ENCODE peak calls at places on chromosome 3, in nine cellular contexts. K is GM13977, M is OCI-LY7, X is lower lobe of right lung, J is PC-3, C is mesothelial cell of epicardium, E is HL-60, F is endothelial cell, U is A673. V is an unnamed sample.
A peak's percentile ranks its signal among the peaks of the same experiment; 100 is the strongest.

GRCh38 chr3:4340411-4341335 is 37.5 kb downstream of the SETMAR start:
- DNase-seq in E (no peak), F (no peak), X (no peak), C (no peak), K (no peak), U (no peak), M (no peak), J (no peak), V (no peak)

GRCh38 chr3:45551214-45552010 is 43.1 kb upstream of the LIMD1 start:
- DNase-seq in F (no peak), K (no peak), E (no peak), J (peak; percentile 94), C (peak; percentile 28), U (peak; percentile 1), M (no peak), X (no peak), V (no peak)

GRCh38 chr3:126556637-126557414 is 1.9 kb downstream of the C3orf22 start:
- DNase-seq in U (no peak), F (no peak), K (no peak), X (peak; percentile 35), J (no peak), C (no peak), M (no peak), E (no peak), V (no peak)

GRCh38 chr3:101172516-101172915 is 147.9 kb downstream of the IMPG2 start:
- DNase-seq in E (no peak), M (no peak), K (no peak), U (no peak), X (no peak), C (no peak), F (no peak), J (no peak), V (no peak)

GRCh38 chr3:155101398-155101797 is 21.3 kb downstream of the MME start:
- DNase-seq in U (no peak), M (no peak), J (no peak), C (no peak), F (no peak), X (no peak), K (no peak), E (no peak), V (no peak)

GRCh38 chr3:116135462-116135861 is 309.8 kb downstream of the LSAMP start:
- DNase-seq in E (no peak), K (no peak), M (no peak), X (no peak), C (no peak), J (peak; percentile 18), F (no peak), U (no peak), V (no peak)

GRCh38 chr3:20798666-20799065 is 612.7 kb upstream of the SGO1 start:
- DNase-seq in K (no peak), E (no peak), M (no peak), J (no peak), F (no peak), X (no peak), C (no peak), U (no peak), V (no peak)

GRCh38 chr3:134279466-134279865 is 28.8 kb upstream of the RYK start:
- DNase-seq in C (no peak), U (no peak), M (no peak), F (no peak), E (no peak), J (no peak), K (no peak), X (no peak), V (no peak)

GRCh38 chr3:196055683-196056270 is 26.1 kb downstream of the TFRC start:
- DNase-seq in J (no peak), E (peak; percentile 98), F (no peak), M (no peak), C (no peak), U (no peak), K (no peak), X (peak; percentile 89), V (no peak)

GRCh38 chr3:126356373-126357298 is 572 bp downstream of the KLF15 start:
- DNase-seq in C (no peak), U (no peak), J (no peak), M (peak; percentile 40), K (peak; percentile 56), F (no peak), E (peak; percentile 10), X (peak; percentile 69), V (peak; percentile 31)

GRCh38 chr3:110106805-110107204 is 769.5 kb upstream of the DPPA4 start:
- DNase-seq in J (no peak), K (no peak), E (no peak), X (no peak), C (no peak), M (no peak), U (no peak), F (no peak), V (no peak)
- TF ChIP-seq CTCF in J (no peak), K (no peak), E (no peak), X (no peak), C (no peak), M (no peak), U (no peak), F (no peak), V (no peak)

DNA sequence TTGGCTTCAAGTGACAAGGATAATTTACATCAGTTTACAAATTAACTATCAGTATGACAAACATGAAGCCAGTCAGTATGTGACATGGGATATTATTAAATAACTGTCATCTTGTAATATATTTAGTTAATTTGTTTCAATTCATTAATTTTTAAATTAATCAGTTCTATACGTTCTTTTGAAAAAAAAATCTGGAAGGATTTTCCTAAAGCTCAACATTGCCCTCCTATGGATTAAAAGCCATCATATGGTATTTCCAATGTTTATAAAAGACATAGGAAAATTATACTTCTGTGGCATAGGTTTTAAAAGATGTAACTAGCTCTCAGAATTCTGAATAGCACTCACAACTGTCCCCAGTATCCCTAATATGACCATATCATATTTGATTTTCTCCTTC is 134.4 kb downstream of the PLOD2 start:
- DNase-seq in X (no peak), K (no peak), J (peak; percentile 26), E (no peak), U (peak; percentile 5), C (no peak), F (no peak), M (no peak), V (no peak)
- TF ChIP-seq CTCF in X (no peak), K (no peak), J (peak; percentile 40), E (no peak), U (peak; percentile 29), C (no peak), F (no peak), M (no peak), V (peak; percentile 22)

GRCh38 chr3:137041251-137041650 is 83.5 kb downstream of the IL20RB start:
- DNase-seq in E (no peak), U (no peak), X (no peak), C (no peak), M (no peak), K (no peak), J (no peak), F (no peak), V (no peak)

GRCh38 chr3:137039570-137039969 is 81.8 kb downstream of the IL20RB start:
- DNase-seq in M (no peak), U (no peak), E (no peak), X (no peak), C (no peak), F (no peak), K (no peak), J (peak; percentile 13), V (no peak)

GRCh38 chr3:137032465-137033120 is 74.8 kb downstream of the IL20RB start:
- DNase-seq in J (peak; percentile 76), C (peak; percentile 65), M (peak; percentile 69), F (peak; percentile 98), U (peak; percentile 89), X (peak; percentile 87), K (peak; percentile 81), E (peak; percentile 32), V (peak; percentile 84)

GRCh38 chr3:137035631-137036030 is 77.8 kb downstream of the IL20RB start:
- DNase-seq in C (no peak), U (peak; percentile 52), E (no peak), J (peak; percentile 45), M (peak; percentile 34), X (no peak), F (peak; percentile 28), K (peak; percentile 28), V (no peak)
- TF ChIP-seq CTCF in C (no peak), U (peak; percentile 58), E (no peak), J (peak; percentile 29), M (peak; percentile 67), X (no peak), F (no peak), K (peak; percentile 27), V (peak; percentile 40)

DNA sequence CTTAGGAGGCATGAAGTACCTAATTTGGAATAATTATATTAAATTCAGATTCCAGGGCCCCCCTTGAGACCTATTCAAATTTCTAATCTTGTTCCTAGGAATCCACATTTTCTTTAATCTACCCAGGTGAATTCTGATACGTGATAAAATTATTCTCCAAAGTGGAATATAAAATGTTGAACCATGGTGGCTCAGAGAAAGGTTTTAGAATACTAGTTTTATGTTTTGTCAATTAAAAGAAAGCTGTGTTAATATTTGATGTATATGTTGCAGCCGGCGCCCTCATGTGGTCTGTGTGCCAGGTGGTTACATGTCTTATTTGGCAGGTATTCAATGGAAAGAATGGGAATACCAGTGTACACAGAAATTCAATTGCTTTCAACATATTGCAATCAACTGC is 321.8 kb downstream of the FEZF2 start:
- DNase-seq in X (peak; percentile 50), J (no peak), E (no peak), M (peak; percentile 6), F (peak; percentile 21), K (no peak), U (peak; percentile 19), C (no peak), V (no peak)
- TF ChIP-seq CTCF in X (no peak), J (peak; percentile 28), E (no peak), M (peak; percentile 72), F (peak; percentile 36), K (peak; percentile 29), U (peak; percentile 50), C (no peak), V (peak; percentile 42)

DNA sequence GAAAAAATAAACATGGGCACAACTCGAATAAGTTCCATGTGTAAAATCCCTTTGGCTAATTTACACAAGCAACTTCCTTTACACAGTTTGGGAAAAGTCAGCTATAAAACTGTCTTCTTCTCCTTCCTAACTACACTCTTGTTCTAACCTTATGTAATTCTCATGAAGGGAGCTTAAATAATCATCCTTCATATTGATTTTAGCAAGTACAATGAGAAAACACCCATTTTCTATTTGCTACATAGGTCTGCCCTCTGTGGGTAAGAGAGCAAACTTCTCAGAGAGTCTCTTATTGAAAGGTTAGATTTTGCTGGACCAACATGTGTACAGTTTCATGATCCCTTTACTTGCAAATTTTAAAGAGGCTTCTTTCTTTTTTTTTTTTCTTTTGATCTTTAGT is 398.5 kb downstream of the ROBO1 start:
- DNase-seq in K (no peak), C (no peak), F (no peak), J (peak; percentile 30), E (no peak), X (no peak), U (peak; percentile 3), M (no peak), V (no peak)
- TF ChIP-seq CTCF in K (no peak), C (no peak), F (peak; percentile 21), J (peak; percentile 58), E (no peak), X (no peak), U (peak; percentile 37), M (no peak), V (peak; percentile 53)

V was measured in progenitor cell of endocrine pancreas.